ENCODE peak calls at places on chromosomes 11 and 22, in four cellular contexts. Q is right cardiac atrium, A is heart right ventricle, V is mucosa of descending colon. C is an unnamed sample.

GRCh38 chr11:95676280-95676679 is 113.3 kb downstream of the FAM76B start:
- ATAC-seq in Q (no peak), V (no peak), A (no peak), C (no peak)

GRCh38 chr11:59766542-59766941 is 11.4 kb downstream of the STX3 start:
- ATAC-seq in A (peak; percentile 29), V (no peak), Q (peak; percentile 65), C (no peak)

GRCh38 chr22:38471237-38471636 is 3.3 kb downstream of the KDELR3 start:
- ATAC-seq in A (no peak), V (no peak), Q (no peak), C (no peak)

GRCh38 chr22:41681616-41682015 is 7.1 kb downstream of the SNU13 start:
- ATAC-seq in Q (peak; percentile 22), V (peak; percentile 45), A (peak; percentile 19), C (no peak)

GRCh38 chr11:111526501-111526900 is 11.9 kb downstream of the HOATZ start:
- ATAC-seq in A (no peak), V (no peak), Q (no peak), C (no peak)

GRCh38 chr11:111429066-111429506 is 50.0 kb upstream of the POU2AF1 start:
- ATAC-seq in A (no peak), Q (peak; percentile 32), V (peak; percentile 93), C (peak; percentile 79)

GRCh38 chr11:8744423-8744822 is 61.8 kb downstream of the RPL27A start:
- ATAC-seq in A (no peak), Q (no peak), V (no peak), C (no peak)

GRCh38 chr11:14625804-14626203 is 17.8 kb upstream of the PDE3B start:
- ATAC-seq in A (no peak), V (no peak), Q (no peak), C (no peak)

GRCh38 chr11:60589611-60590010 is 74.4 kb downstream of the MS4A13 start:
- ATAC-seq in Q (no peak), V (no peak), A (no peak), C (no peak)

GRCh38 chr22:44331881-44332714 is 19.3 kb upstream of the SHISAL1 start:
- ATAC-seq in A (peak; percentile 70), V (no peak), Q (peak; percentile 24), C (peak; percentile 37)

GRCh38 chr11:111531156-111531555 is 9.4 kb upstream of the LAYN start:
- ATAC-seq in A (no peak), Q (no peak), V (no peak), C (no peak)

GRCh38 chr11:2462092-2462985 is 17.5 kb downstream of the KCNQ1 start:
- ATAC-seq in Q (no peak), V (no peak), A (no peak), C (no peak)

GRCh38 chr11:120184946-120185677 is 25.7 kb upstream of the OAF start:
- ATAC-seq in A (peak; percentile 70), Q (peak; percentile 78), V (peak; percentile 73), C (peak; percentile 78)

GRCh38 chr11:1440066-1440465 is 46.5 kb downstream of the MOB2 start:
- ATAC-seq in V (no peak), A (no peak), Q (no peak), C (no peak)

GRCh38 chr11:86069408-86070086 is 663 bp upstream of the PICALM start:
- ATAC-seq in A (peak; percentile 74), Q (peak; percentile 90), V (peak; percentile 60), C (peak; percentile 72)

GRCh38 chr11:1028616-1029015 is 7.9 kb downstream of the MUC6 start:
- ATAC-seq in Q (no peak), V (no peak), A (no peak), C (no peak)

GRCh38 chr11:17014321-17014773 is at the start of gene PLEKHA7:
- ATAC-seq in V (peak; percentile 29), A (no peak), Q (peak; percentile 12), C (no peak)

DNA sequence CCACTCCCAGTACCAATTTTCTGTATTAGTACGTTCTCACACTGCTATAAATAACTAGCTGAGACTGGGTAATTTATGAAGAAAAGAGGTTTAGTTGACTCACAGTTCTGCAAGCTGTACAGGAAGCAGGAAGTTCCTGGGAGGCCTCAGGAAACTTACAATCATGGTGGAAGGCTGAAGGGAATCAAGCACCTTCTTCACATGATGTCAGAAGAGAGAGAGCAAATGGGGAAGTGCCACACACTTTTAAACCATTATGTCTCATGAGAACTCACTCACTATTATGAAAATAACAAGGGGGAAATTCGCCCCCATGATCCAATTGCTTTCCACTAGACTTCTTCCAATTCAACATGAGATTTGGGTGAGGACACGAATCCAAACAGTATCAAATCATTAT is 271.4 kb downstream of the ETS1 start:
- ATAC-seq in A (no peak), V (no peak), Q (no peak), C (no peak)
- H3K4me1 ChIP-seq in A (no peaks in the 10 kb centered on the region), V (no peaks in the 10 kb centered on the region), Q (no peaks in the 10 kb centered on the region), C (no peaks in the 10 kb centered on the region)

DNA sequence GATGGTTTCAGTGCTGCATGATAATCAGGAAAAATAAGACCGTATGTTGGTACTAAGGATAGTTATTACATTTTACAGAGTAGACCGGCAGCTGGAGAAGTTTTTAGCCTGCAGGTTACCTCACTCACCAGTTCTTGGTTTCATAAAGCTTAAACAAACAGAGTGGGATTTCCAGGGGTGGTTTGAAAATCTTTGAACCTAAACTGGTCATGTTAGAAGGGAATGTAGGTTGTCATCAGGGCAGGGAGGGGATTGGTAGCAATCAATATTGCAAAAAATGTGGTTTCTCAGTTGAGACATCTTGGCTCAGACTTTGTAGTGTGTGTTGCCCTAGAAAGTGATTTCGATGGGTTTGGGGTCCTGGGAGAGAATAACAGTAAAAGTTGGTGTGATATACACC is 17.5 kb downstream of the EXT2 start:
- ATAC-seq in A (no peak), V (no peak), Q (no peak), C (no peak)
- H3K4me1 ChIP-seq in A (peaks cover 9% of the 10 kb centered on the region), V (no peaks in the 10 kb centered on the region), Q (peaks cover 8% of the 10 kb centered on the region), C (peaks cover 26% of the 10 kb centered on the region)

GRCh38 chr11:65214212-65214845 is 32.6 kb downstream of the CAPN1 start:
- ATAC-seq in V (no peak), A (no peak), Q (peak; percentile 11), C (no peak)
- H3K4me1 ChIP-seq in V (no peaks in the 10 kb centered on the region), A (no peaks in the 10 kb centered on the region), Q (no peaks in the 10 kb centered on the region), C (no peaks in the 10 kb centered on the region)

DNA sequence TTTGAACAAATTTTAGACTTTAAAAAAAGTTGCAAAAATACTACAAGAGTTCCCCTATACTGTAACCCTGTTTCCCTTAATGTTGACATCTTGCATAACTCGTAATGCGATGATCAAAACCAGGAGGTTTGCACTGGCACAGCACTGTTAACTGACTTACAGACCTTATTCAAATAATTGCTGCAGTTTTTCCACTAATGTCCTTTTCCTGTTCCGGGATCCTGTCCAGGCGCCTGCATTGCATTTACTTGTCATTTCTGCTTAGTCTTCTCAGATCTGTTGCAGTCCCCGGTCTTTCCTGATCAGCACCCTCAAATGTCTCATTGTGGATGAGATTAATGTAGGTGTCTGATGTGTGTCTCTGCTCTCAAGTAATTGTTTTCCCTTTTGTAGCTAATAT is 32.0 kb downstream of the APLP2 start:
- ATAC-seq in A (no peak), Q (no peak), V (no peak), C (no peak)
- H3K4me1 ChIP-seq in A (no peaks in the 10 kb centered on the region), Q (peaks cover 13% of the 10 kb centered on the region), V (no peaks in the 10 kb centered on the region), C (peaks cover 75% of the 10 kb centered on the region)

GRCh38 chr22:20141186-20142077 is 9.4 kb downstream of the CCDC188 start:
- ATAC-seq in A (no peak), Q (no peak), V (no peak), C (no peak)
- H3K4me1 ChIP-seq in A (peaks cover 24% of the 10 kb centered on the region), Q (peaks cover 8% of the 10 kb centered on the region), V (peaks cover 3% of the 10 kb centered on the region), C (peaks cover 25% of the 10 kb centered on the region)

GRCh38 chr11:65496304-65497140 is 2.3 kb upstream of the MALAT1 start:
- ATAC-seq in A (no peak), V (no peak), Q (no peak), C (no peak)
- H3K4me1 ChIP-seq in A (peaks cover 43% of the 10 kb centered on the region), V (peaks cover 33% of the 10 kb centered on the region), Q (peaks cover 18% of the 10 kb centered on the region), C (peaks cover 56% of the 10 kb centered on the region)

DNA sequence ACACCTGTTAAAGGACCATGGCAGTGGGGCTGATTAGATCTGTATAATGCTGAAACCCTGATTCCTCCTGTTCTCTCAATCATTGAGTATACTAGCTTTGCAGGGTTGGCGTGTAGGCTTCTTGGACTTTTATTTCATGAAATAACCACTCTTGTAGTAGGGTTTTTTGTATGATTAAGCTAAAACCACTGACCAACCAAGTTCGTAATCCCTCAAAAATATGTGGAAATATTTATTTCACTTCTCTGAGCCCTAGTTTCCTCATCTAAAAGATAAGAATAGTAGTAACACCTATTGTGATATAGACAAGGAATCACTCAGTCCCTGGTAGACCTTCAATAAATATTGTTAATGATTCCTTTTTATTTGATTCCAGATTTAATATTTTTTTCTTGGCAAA is 4.2 kb downstream of the API5 start:
- ATAC-seq in V (no peak), A (no peak), Q (no peak), C (no peak)
- H3K4me1 ChIP-seq in V (peaks cover 18% of the 10 kb centered on the region), A (no peaks in the 10 kb centered on the region), Q (no peaks in the 10 kb centered on the region), C (peaks cover 40% of the 10 kb centered on the region)

C was measured in gastroesophageal sphincter.